ENCODE peak calls at places on chromosomes 4 and X, in five cellular contexts. I, E, C, G and S are unnamed samples. For H3K4me1 and H3K9me3, the result is how much of the 10 kb centered on the place peaks cover.

GRCh38 chr4:25830545-25830944 is 32.2 kb downstream of the SEL1L3 start:
- DNase-seq in E (no peak), I (no peak), C (no peak), G (no peak), S (no peak)

GRCh38 chr4:186095406-186095805 is 9.1 kb upstream of the FAM149A start:
- DNase-seq in G (no peak), E (no peak), C (no peak), I (no peak), S (no peak)

GRCh38 chr4:150232029-150232428 is 153.8 kb downstream of the DCLK2 start:
- DNase-seq in C (no peak), E (no peak), I (no peak), G (no peak), S (no peak)

GRCh38 chr4:68489338-68489737 is 42.1 kb downstream of the TMPRSS11E start:
- DNase-seq in E (no peak), I (no peak), G (no peak), C (no peak), S (no peak)

GRCh38 chrX:13791559-13791958 is 25.3 kb downstream of the GPM6B start:
- DNase-seq in I (no peak), E (no peak), G (no peak), C (no peak), S (no peak)

GRCh38 chrX:12791253-12792228 is at the start of gene PRPS2:
- DNase-seq in G (peak), E (peak), I (peak), C (peak), S (peak)

GRCh38 chr4:55125087-55125721 is at the start of gene KDR:
- DNase-seq in G (peak), I (no peak), C (peak), E (peak), S (peak)

GRCh38 chr4:124019749-124020549 is 623.4 kb downstream of the SPRY1 start:
- DNase-seq in G (no peak), E (no peak), C (no peak), I (no peak), S (no peak)

GRCh38 chr4:1723131-1723801 is 1.9 kb downstream of the TACC3 start:
- DNase-seq in G (no peak), C (no peak), I (no peak), E (no peak), S (no peak)
- H3K4me1 ChIP-seq in G (under half), C (under half), I (under half), E (under half), S (under half)

DNA sequence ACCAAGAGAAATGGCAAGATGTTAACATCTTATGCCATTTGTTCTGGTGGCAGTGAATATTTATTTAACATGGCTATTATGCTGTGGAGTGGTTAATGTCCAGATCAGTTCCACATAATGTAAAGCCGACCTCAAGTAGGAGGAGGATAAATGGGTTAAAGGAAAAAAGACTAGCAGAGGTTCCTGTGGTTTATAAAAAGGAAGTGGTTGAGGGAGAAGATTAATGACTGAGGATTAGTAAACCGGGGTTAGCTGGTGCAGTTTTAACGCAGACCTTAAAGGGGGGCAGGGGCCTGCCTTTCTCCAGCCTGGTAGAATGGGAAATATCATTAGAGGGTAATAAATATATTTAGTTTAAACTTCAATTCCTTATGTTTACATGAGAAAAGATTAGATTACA is 124.3 kb upstream of the LIMCH1 start:
- DNase-seq in C (no peak), G (peak), I (no peak), E (no peak), S (peak)
- H3K9me3 ChIP-seq in C (under half), G (under half), I (under half), E (under half), S (under half)

GRCh38 chr4:10122236-10122932 is 5.8 kb upstream of the WDR1 start:
- DNase-seq in C (no peak), G (no peak), E (no peak), I (no peak), S (no peak)

GRCh38 chr4:10119773-10120172 is 3.2 kb upstream of the WDR1 start:
- DNase-seq in G (no peak), I (no peak), C (no peak), E (no peak), S (no peak)

GRCh38 chr4:10123227-10124101 is 6.9 kb upstream of the WDR1 start:
- DNase-seq in C (peak), E (no peak), G (no peak), I (no peak), S (peak)

GRCh38 chr4:10120943-10121567 is 4.5 kb upstream of the WDR1 start:
- DNase-seq in I (no peak), G (no peak), C (peak), E (no peak), S (no peak)

DNA sequence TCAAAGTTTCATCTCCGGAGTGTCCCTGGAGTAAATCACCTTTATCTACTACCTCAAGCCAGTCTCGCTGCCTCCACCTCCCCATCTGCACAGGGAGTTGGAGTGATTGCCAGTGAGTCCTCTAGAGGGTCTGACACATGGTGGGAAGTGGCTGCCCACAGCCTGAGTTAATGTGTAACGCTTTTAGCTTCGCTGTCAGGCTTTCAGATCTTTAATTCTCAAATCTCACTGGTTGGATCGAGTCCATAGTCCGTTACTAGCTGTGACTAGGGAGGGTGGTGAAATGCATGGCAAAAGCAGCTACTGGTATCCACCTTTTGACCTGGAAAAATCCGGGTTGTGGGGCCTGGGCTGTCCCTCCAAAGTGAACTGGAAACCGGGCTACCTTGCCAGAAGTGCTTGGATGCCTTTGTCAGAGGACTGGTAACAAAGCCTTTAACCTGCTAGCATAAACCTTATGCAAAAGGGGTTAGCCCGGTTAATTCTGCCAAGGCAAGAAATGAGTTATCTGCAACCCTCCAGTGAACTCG is 5.0 kb upstream of the WDR1 start:
- DNase-seq in G (no peak), C (peak), I (no peak), E (no peak), S (no peak)
- H3K4me1 ChIP-seq in G (under half), C (under half), I (under half), E (under half), S (under half)

GRCh38 chrX:146456058-146456457 is 353.5 kb upstream of the CXorf51B start:
- DNase-seq in E (no peak), C (no peak), G (no peak), I (no peak), S (no peak)

GRCh38 chrX:146448791-146449190 is 360.8 kb upstream of the CXorf51B start:
- DNase-seq in E (no peak), G (no peak), I (no peak), C (no peak), S (no peak)

GRCh38 chrX:146449243-146449642 is 360.3 kb upstream of the CXorf51B start:
- DNase-seq in E (no peak), I (no peak), G (no peak), C (no peak), S (no peak)

DNA sequence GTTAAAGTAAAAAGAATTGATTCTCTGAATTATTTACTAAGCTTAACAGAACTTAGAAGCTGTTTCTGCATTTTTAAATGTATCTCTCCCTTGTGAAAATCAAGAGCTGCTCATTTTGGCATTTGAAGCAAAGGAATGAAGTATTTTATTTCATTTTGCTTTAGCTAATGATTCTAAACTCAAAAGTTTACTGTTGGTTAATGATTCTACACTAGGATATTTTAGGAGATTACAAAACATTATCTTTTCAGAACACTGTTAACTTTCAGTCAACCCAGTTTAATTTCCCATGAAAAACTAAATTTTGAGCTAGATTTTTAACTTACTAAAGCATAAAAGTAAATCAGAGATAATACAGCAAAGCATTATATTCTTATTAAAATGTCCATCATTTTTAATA is 355.2 kb upstream of the CXorf51B start:
- DNase-seq in G (no peak), E (no peak), C (no peak), I (no peak), S (no peak)
- H3K9me3 ChIP-seq in G (under half), E (under half), C (under half), I (under half), S (under half)

GRCh38 chr4:26992657-26993361 is 132.2 kb downstream of the STIM2 start:
- DNase-seq in E (no peak), C (peak), G (peak), I (no peak), S (peak)
- H3K4me1 ChIP-seq in E (under half), C (under half), G (under half), I (under half), S (under half)

DNA sequence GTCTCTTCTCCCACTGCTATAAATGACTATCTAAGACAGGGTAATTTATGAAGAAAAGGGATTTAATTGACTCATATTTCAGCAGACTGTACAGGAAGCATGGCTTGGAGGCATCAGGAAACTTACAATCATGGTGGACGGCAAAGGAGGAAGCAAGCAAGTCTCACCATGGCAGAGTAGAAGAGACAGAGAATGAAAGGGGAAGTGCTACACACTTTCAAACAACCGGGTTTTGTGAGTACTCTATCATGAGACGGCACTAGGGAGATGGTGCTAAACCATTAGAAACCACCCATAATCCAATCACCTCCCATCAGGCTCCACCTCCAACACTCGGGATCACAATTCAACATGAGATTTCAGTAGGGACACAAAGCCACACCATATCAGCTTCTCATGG is 11.1 kb downstream of the UBE2NL start:
- DNase-seq in G (no peak), E (no peak), I (no peak), C (no peak), S (no peak)
- H3K9me3 ChIP-seq in G (under half), E (under half), I (under half), C (under half), S (under half)

GRCh38 chr4:6262847-6263487 is 6.7 kb upstream of the WFS1 start:
- DNase-seq in G (no peak), I (no peak), E (no peak), C (no peak), S (no peak)

GRCh38 chr4:6262176-6262575 is 7.5 kb upstream of the WFS1 start:
- DNase-seq in I (no peak), E (no peak), G (no peak), C (no peak), S (no peak)

GRCh38 chr4:6265546-6265945 is 4.1 kb upstream of the WFS1 start:
- DNase-seq in I (no peak), E (no peak), C (no peak), G (no peak), S (no peak)

GRCh38 chr4:6267573-6267972 is 2.1 kb upstream of the WFS1 start:
- DNase-seq in G (peak), I (no peak), E (no peak), C (no peak), S (no peak)

GRCh38 chr4:6263541-6264540 is 5.8 kb upstream of the WFS1 start:
- DNase-seq in C (peak), E (no peak), G (no peak), I (no peak), S (peak)
- H3K4me1 ChIP-seq in C (under half), E (under half), G (under half), I (under half), S (under half)

GRCh38 chr4:107083-107443 is 17.2 kb upstream of the ZNF718 start:
- DNase-seq in C (no peak), I (no peak), E (no peak), G (no peak), S (no peak)
- H3K9me3 ChIP-seq in C (under half), I (under half), E (under half), G (under half), S (under half)

DNA sequence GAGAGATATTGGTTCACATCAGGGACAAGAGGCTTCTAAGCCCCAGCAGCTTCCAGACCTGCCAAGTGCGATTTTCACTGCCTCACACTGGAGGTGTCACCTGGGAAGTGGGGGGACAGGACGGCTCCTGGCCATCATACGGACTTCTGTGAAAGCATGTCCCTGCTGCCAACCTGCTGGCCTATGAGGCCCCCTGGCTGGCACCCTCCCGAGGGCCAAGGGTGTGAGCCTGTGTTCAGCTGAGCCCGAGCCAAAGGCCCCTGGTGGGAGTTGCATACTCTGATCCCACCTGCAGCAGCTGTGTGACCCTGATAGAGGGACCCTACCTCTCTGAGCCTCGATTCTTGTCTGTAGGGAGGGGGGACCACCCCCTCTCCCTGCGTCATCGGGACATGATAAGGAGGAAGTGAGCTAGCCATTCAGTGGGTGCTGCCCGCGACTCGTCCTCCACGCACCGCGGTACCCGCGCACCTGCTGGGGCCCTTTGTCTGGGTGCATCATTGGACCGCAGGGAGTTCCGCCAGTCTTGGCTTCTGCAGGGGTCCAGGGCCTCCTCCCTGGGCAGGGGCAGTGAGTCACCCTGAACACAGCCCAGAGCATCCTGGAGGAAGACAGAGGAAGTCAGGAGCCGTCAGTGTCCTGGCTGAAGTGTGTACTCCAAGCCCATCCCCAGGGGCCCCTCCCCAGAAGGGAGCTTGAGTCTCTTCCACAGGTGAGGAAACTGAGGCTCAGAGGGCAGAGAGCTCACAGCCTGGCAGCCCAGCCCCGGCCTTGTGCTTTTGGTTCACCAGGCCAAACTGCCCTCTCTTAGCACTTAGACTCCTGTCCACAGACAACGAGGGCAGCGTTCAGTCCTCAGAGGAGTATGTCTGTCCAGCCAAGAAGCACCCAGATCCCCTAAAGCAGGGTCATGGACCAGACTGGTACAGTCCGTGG is 24.1 kb downstream of the C4orf50 start:
- DNase-seq in I (no peak), E (peak), G (no peak), C (no peak), S (no peak)
- H3K4me1 ChIP-seq in I (under half), E (under half), G (under half), C (under half), S (under half)